ENCODE peak calls at places on chromosome 2, in six cellular contexts. P is myocyte; M is activated CD4-positive, CD25-positive, alpha-beta regulatory T cell treated with anti-CD3 and anti-CD28 coated beads, Interleukin-2, amount 50 U/mL, for 72 hours; V is progenitor cell of endocrine pancreas; A is NCI-H1092; J is lower lobe of right lung. N is an unnamed sample.

GRCh38 chr2:240572141-240573031 is 4.1 kb downstream of the RNPEPL1 start:
- DNase-seq in P (no peak), M (peak), V (no peak), A (no peak), J (peak), N (no peak)

GRCh38 chr2:64939332-64939917 is 49.8 kb upstream of the SLC1A4 start:
- DNase-seq in P (no peak), M (no peak), V (no peak), A (no peak), J (no peak), N (no peak)

GRCh38 chr2:27885246-27885645 is 4.9 kb downstream of the RBKS start:
- DNase-seq in P (no peak), M (no peak), V (no peak), A (no peak), J (no peak), N (no peak)

GRCh38 chr2:44362207-44363015 is 664 bp downstream of the CAMKMT start:
- DNase-seq in P (peak), M (peak), V (no peak), A (no peak), J (no peak), N (no peak)

GRCh38 chr2:20074901-20075300 is 23.5 kb upstream of the LAPTM4A start:
- DNase-seq in P (no peak), M (no peak), V (no peak), A (no peak), J (no peak), N (no peak)

GRCh38 chr2:163774862-163775261 is 39.1 kb upstream of the FIGN start:
- DNase-seq in P (peak), M (no peak), V (no peak), A (no peak), J (no peak), N (no peak)

GRCh38 chr2:132668986-132669853 is 785 bp downstream of the LYPD1 start:
- DNase-seq in P (no peak), M (no peak), V (peak), A (peak), J (no peak), N (peak)

GRCh38 chr2:11753452-11753885 is 7.0 kb downstream of the LPIN1 start:
- DNase-seq in P (no peak), M (no peak), V (no peak), A (peak), J (peak), N (peak)

GRCh38 chr2:58620896-58621295 is 379.8 kb upstream of the FANCL start:
- DNase-seq in P (no peak), M (no peak), V (no peak), A (no peak), J (no peak), N (no peak)

GRCh38 chr2:88350262-88350640 is 102.2 kb downstream of the FOXI3 start:
- DNase-seq in P (no peak), M (no peak), V (no peak), A (no peak), J (no peak), N (no peak)

GRCh38 chr2:69600425-69600824 is 43.1 kb downstream of the AAK1 start:
- DNase-seq in P (no peak), M (no peak), V (no peak), A (no peak), J (no peak), N (no peak)

GRCh38 chr2:63840081-63840784 is 1.5 kb upstream of the UGP2 start:
- DNase-seq in P (no peak), M (no peak), V (no peak), A (no peak), J (no peak), N (no peak)